ENCODE peak calls at places on chromosomes 1 and 21, in ten cellular contexts. X is progenitor cell of endocrine pancreas; C is uterus; M is endodermal cell; J is epithelial cell of esophagus; O is fibroblast of mammary gland; A is bronchial epithelial cell; B is pancreas; W is CD8-positive, alpha-beta T cell; L is AG04450. R is an unnamed sample.

GRCh38 chr1:186620951-186621350 is 59.3 kb downstream of the PTGS2 start:
- DNase-seq in X (no peak), C (no peak), M (no peak), J (peak), O (peak), A (peak), B (no peak), W (no peak), L (peak), R (peak)

GRCh38 chr1:231499148-231499763 is 29.2 kb upstream of the TSNAX start:
- DNase-seq in X (no peak), C (no peak), M (no peak), J (no peak), O (no peak), A (no peak), B (no peak), W (no peak), L (no peak), R (no peak)

GRCh38 chr1:214808845-214809460 is 206.0 kb downstream of the CENPF start:
- DNase-seq in X (no peak), C (no peak), M (peak), J (peak), O (peak), A (peak), B (no peak), W (no peak), L (no peak), R (no peak)

GRCh38 chr1:5650283-5651026 is 341.8 kb downstream of the NPHP4 start:
- DNase-seq in X (no peak), C (no peak), M (peak), J (no peak), O (no peak), A (no peak), B (peak), W (no peak), L (no peak), R (no peak)

GRCh38 chr1:159250817-159251216 is 46.1 kb downstream of the ACKR1 start:
- DNase-seq in X (no peak), C (no peak), M (peak), J (no peak), O (no peak), A (no peak), B (no peak), W (no peak), L (no peak), R (no peak)

GRCh38 chr1:195105281-195105680 is 1503.0 kb downstream of the KCNT2 start:
- DNase-seq in X (no peak), C (no peak), M (no peak), J (no peak), O (no peak), A (no peak), B (no peak), W (no peak), L (no peak), R (no peak)

GRCh38 chr1:228376262-228376628 is 30.4 kb downstream of the TRIM11 start:
- DNase-seq in X (no peak), C (no peak), M (no peak), J (no peak), O (peak), A (no peak), B (no peak), W (no peak), L (no peak), R (no peak)

GRCh38 chr1:180158149-180159147 is 3.8 kb downstream of the QSOX1 start:
- DNase-seq in X (no peak), C (no peak), M (no peak), J (no peak), O (no peak), A (no peak), B (peak), W (no peak), L (no peak), R (peak)

GRCh38 chr21:17514124-17514481 is 1.3 kb downstream of the CXADR start:
- DNase-seq in X (no peak), C (no peak), M (peak), J (peak), O (no peak), A (peak), B (no peak), W (no peak), L (no peak), R (no peak)

GRCh38 chr1:108716437-108717230 is 3.9 kb downstream of the FNDC7 start:
- DNase-seq in X (no peak), C (no peak), M (no peak), J (no peak), O (no peak), A (no peak), B (no peak), W (no peak), L (no peak), R (no peak)

GRCh38 chr1:196317535-196318522 is 290.4 kb downstream of the KCNT2 start:
- DNase-seq in X (no peak), C (no peak), M (peak), J (peak), O (peak), A (peak), B (no peak), W (no peak), L (peak), R (no peak)

GRCh38 chr21:46596201-46596600 is 8.7 kb downstream of the S100B start:
- DNase-seq in X (no peak), C (no peak), M (no peak), J (no peak), O (no peak), A (no peak), B (no peak), W (no peak), L (no peak), R (no peak)

GRCh38 chr1:246219508-246220030 is 287.5 kb downstream of the SMYD3 start:
- DNase-seq in X (no peak), C (no peak), M (peak), J (peak), O (peak), A (peak), B (no peak), W (no peak), L (no peak), R (no peak)

GRCh38 chr1:96722161-96722908 is 751 bp downstream of the PTBP2 start:
- DNase-seq in X (peak), C (peak), M (peak), J (peak), O (peak), A (peak), B (peak), W (no peak), L (no peak), R (no peak)

GRCh38 chr1:226677121-226678020 is 61.7 kb downstream of the ITPKB start:
- DNase-seq in X (no peak), C (peak), M (no peak), J (peak), O (peak), A (peak), B (peak), W (peak), L (no peak), R (peak)

GRCh38 chr1:110176299-110176956 is 26.1 kb downstream of the SLC6A17 start:
- DNase-seq in X (no peak), C (no peak), M (no peak), J (peak), O (no peak), A (peak), B (peak), W (no peak), L (no peak), R (peak)

GRCh38 chr1:182197555-182197954 is 136.0 kb upstream of the ZNF648 start:
- DNase-seq in X (no peak), C (peak), M (no peak), J (no peak), O (peak), A (no peak), B (no peak), W (no peak), L (no peak), R (no peak)

GRCh38 chr1:32872189-32872898 is 1.6 kb upstream of the FNDC5 start:
- DNase-seq in X (peak), C (peak), M (peak), J (peak), O (peak), A (no peak), B (peak), W (peak), L (no peak), R (no peak)

GRCh38 chr1:161727343-161727924 is 6.1 kb downstream of the FCRLB start:
- DNase-seq in X (no peak), C (no peak), M (no peak), J (no peak), O (peak), A (no peak), B (no peak), W (peak), L (peak), R (no peak)

GRCh38 chr1:64624446-64624766 is 120.5 kb upstream of the RAVER2 start:
- DNase-seq in X (no peak), C (no peak), M (no peak), J (peak), O (peak), A (peak), B (no peak), W (no peak), L (no peak), R (no peak)

GRCh38 chr1:235069577-235070563 is 58.8 kb downstream of the TOMM20 start:
- DNase-seq in X (no peak), C (no peak), M (no peak), J (peak), O (peak), A (peak), B (peak), W (no peak), L (no peak), R (no peak)

GRCh38 chr1:42052300-42052699 is 100.9 kb upstream of the GUCA2B start:
- DNase-seq in X (no peak), C (no peak), M (no peak), J (no peak), O (peak), A (no peak), B (no peak), W (no peak), L (no peak), R (no peak)

GRCh38 chr1:109609881-109610280 is 9.5 kb downstream of the GNAT2 start:
- DNase-seq in X (no peak), C (no peak), M (no peak), J (no peak), O (no peak), A (no peak), B (no peak), W (no peak), L (no peak), R (no peak)

GRCh38 chr1:163561570-163562295 is 240.0 kb downstream of the NUF2 start:
- DNase-seq in X (no peak), C (no peak), M (peak), J (peak), O (peak), A (peak), B (no peak), W (no peak), L (no peak), R (no peak)
- TF ChIP-seq CTCF in X (peak), C (peak), M (peak), J (peak), O (peak), A (peak), B (peak), W (no peak), L (peak), R (no peak)

DNA sequence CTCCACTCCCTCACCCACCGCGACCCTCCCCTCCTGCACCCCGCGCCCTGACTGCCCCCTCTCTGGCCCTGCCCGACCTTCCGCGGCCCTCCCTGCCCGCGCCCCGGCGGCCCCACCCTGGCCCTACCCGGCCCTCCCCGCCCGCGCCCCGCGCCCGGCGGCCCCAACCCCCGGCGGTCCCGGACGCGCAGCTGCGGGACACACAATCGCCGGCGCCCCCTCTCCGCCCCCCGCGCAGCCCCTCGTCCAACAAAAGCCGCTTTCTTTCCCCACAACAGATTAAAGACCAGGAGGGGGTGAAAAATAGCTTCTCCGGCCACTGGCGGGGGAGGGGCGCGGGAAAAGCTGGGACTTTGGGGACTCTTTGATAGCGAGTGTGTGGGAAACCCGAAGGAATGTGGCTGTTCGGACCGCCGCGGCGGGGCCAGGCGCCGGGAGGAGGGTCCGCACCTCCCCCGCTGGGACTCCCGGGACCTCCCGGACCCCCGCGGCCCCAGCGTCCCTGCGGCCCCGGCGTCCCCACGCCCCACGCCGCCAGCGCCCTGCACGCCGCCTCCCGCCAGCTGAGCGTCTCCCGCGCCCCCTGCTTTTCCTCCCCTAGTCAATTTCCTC is 8.8 kb upstream of the ID3 start:
- DNase-seq in X (peak), C (no peak), M (peak), J (no peak), O (no peak), A (no peak), B (peak), W (no peak), L (no peak), R (no peak)
- TF ChIP-seq CTCF in X (no peak), C (no peak), M (no peak), J (no peak), O (no peak), A (no peak), B (no peak), W (no peak), L (no peak), R (no peak)

DNA sequence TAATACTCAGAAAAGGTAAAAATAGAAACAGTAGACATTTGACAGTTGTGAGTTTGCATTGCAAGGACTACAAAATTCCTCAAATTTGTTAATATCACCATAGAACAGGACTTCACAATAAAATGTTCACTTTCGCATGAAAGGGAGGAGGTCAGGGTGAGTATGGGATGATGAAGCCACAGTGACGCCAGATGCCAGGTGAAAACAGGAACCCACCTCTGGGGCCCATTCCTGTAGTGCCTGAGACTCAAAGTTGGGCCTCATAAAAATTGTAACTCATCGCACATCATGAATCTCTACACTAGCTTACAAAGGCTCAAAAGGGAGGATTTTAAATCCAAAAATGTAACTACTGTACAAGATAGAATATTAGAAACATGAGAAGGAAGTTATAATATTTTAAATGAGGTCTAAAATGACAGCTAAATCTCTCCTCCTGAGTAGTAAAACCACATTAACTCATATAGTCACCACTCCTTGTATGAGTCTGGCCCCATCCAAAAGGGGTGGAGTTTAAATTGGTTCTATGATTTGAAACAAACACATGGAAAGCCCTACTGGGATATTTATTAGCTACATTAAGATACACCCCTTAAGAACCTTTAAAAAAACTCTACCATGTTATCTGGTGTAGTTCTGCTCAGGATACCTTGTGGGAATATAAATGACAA is 93.7 kb downstream of the ETS2 start:
- DNase-seq in X (no peak), C (no peak), M (no peak), J (no peak), O (no peak), A (no peak), B (no peak), W (no peak), L (no peak), R (no peak)
- TF ChIP-seq CTCF in X (no peak), C (no peak), M (no peak), J (no peak), O (no peak), A (no peak), B (no peak), W (no peak), L (no peak), R (no peak)

GRCh38 chr1:199550384-199551067 is 477.0 kb upstream of the NR5A2 start:
- DNase-seq in X (no peak), C (no peak), M (no peak), J (no peak), O (peak), A (no peak), B (no peak), W (no peak), L (no peak), R (no peak)
- TF ChIP-seq CTCF in X (no peak), C (no peak), M (no peak), J (no peak), O (no peak), A (no peak), B (no peak), W (no peak), L (peak), R (no peak)

DNA sequence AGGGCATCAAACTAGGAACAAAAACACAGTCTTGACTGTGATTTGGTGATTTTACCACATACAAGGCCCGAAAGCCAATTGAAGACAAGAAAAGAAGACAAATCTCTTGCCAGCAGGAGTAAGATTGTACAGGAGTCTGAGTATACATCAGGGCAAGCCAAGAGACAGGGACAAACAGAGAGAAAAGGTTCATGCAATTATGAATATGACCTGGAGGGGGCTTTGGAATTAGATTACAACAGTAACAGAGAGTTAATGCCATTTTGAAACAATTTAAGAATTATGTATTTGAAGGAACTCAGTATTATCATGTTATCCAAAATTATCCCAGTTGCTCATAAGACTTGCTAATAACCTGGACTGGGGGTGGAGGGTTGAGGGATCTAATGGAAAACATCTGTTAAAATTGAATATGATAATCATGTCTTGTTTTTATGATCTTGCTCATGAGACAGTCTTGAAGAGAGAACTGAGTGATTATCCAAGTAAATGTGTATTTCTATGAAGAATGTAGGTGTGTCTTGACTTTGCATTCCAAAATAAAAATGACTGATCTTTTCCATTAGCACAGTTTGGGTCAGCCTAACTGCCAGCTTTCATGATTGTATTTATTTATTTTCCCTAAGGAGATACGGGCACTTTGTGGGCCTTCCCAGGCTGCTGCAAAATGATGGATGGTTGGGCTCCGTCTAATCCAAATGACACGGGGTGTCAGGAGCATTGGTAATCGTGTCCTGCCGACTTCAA is 117.7 kb downstream of the ERG start:
- DNase-seq in X (no peak), C (no peak), M (no peak), J (peak), O (peak), A (peak), B (no peak), W (no peak), L (no peak), R (no peak)
- TF ChIP-seq CTCF in X (peak), C (no peak), M (peak), J (no peak), O (peak), A (no peak), B (no peak), W (no peak), L (peak), R (peak)

GRCh38 chr1:184664042-184664659 is 90.5 kb downstream of the EDEM3 start:
- DNase-seq in X (peak), C (peak), M (peak), J (peak), O (peak), A (peak), B (peak), W (peak), L (peak), R (peak)
- TF ChIP-seq CTCF in X (peak), C (peak), M (peak), J (peak), O (peak), A (peak), B (peak), W (peak), L (peak), R (peak)

GRCh38 chr1:28087614-28088167 is 719 bp downstream of the EYA3 start:
- DNase-seq in X (no peak), C (no peak), M (peak), J (peak), O (peak), A (peak), B (no peak), W (peak), L (no peak), R (no peak)
- TF ChIP-seq CTCF in X (no peak), C (no peak), M (peak), J (peak), O (no peak), A (peak), B (no peak), W (no peak), L (no peak), R (no peak)

DNA sequence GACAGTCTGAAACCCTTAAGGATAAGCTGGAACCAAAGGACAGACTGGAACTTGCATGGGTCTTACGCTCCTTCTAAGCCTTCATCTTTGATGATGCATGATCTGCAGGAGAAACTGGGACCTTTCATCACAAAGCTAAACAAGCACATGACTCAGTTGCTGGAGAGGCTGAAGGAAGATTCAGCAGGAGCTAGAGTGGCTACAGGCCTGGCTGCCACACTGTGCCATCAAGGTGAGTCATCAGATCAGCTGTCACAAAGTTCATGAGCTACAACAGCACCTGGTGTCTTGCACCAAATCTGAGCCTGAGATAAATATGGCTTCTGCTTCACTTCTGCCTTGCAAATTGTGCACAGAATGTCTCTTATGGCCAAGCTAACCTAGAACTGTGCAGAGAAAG is 95.5 kb upstream of the MARK1 start:
- DNase-seq in X (no peak), C (no peak), M (no peak), J (peak), O (peak), A (peak), B (no peak), W (no peak), L (no peak), R (no peak)
- TF ChIP-seq CTCF in X (no peak), C (no peak), M (no peak), J (no peak), O (no peak), A (no peak), B (no peak), W (no peak), L (no peak), R (no peak)

GRCh38 chr1:18607289-18607760 is 23.3 kb upstream of the PAX7 start:
- DNase-seq in X (no peak), C (no peak), M (no peak), J (no peak), O (no peak), A (no peak), B (no peak), W (no peak), L (no peak), R (no peak)

GRCh38 chr1:18612088-18612487 is 18.6 kb upstream of the PAX7 start:
- DNase-seq in X (no peak), C (no peak), M (no peak), J (no peak), O (no peak), A (no peak), B (no peak), W (no peak), L (no peak), R (no peak)

GRCh38 chr1:18606443-18607288 is 24.0 kb upstream of the PAX7 start:
- DNase-seq in X (no peak), C (no peak), M (no peak), J (no peak), O (no peak), A (no peak), B (no peak), W (no peak), L (no peak), R (no peak)

GRCh38 chr1:18611311-18611710 is 19.3 kb upstream of the PAX7 start:
- DNase-seq in X (no peak), C (no peak), M (no peak), J (no peak), O (no peak), A (no peak), B (no peak), W (no peak), L (no peak), R (no peak)

DNA sequence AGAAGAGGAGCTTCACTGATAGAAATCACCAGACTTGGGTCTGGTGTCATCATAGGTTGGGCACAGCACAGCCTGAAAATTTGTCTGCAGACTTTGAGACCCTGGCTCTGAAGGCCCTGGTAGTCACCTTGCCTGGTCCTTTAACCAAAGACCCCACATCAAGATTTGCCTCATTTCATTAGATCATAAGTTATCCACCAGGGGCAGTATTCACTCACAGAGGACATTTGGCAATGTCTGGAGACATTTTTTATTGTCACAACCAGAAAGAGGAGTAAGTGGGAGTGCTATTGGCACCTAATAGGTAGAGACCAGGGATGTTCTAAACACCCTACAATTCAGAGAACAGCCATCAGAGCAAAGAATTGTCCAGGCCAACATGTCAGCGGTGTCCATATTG is 22.1 kb upstream of the PAX7 start:
- DNase-seq in X (no peak), C (no peak), M (no peak), J (no peak), O (no peak), A (no peak), B (no peak), W (no peak), L (no peak), R (no peak)
- TF ChIP-seq CTCF in X (no peak), C (no peak), M (peak), J (peak), O (peak), A (no peak), B (no peak), W (no peak), L (no peak), R (no peak)

R was measured in CD14-positive monocyte.